ENCODE peak calls at places on chromosomes 2 and 18, in six cellular contexts. E is OCI-M1; B is A172; R is activated naive CD4-positive, alpha-beta T cell; F is GF-D8; M is tibial nerve. N is an unnamed sample.

GRCh38 chr2:205235434-205235833 is 446.9 kb upstream of the NRP2 start:
- DNase-seq in E (no peak), B (no peak), R (no peak), F (no peak), M (no peak), N (no peak)

GRCh38 chr18:27378396-27379094 is 193.4 kb upstream of the CHST9 start:
- DNase-seq in E (peak; percentile 24), B (peak; percentile 5), R (no peak), F (no peak), M (no peak), N (no peak)

GRCh38 chr2:62000538-62000937 is 95.1 kb downstream of the COMMD1 start:
- DNase-seq in E (no peak), B (no peak), R (no peak), F (no peak), M (no peak), N (no peak)

GRCh38 chr2:72211359-72211758 is 63.7 kb upstream of the CYP26B1 start:
- DNase-seq in E (no peak), B (no peak), R (no peak), F (no peak), M (no peak), N (no peak)

GRCh38 chr2:67455219-67456142 is 58.3 kb downstream of the ETAA1 start:
- DNase-seq in E (no peak), B (no peak), R (no peak), F (no peak), M (no peak), N (no peak)

GRCh38 chr18:37414816-37415215 is 150.8 kb downstream of the CELF4 start:
- DNase-seq in E (no peak), B (no peak), R (no peak), F (no peak), M (no peak), N (no peak)

GRCh38 chr2:235542728-235543125 is 48.9 kb downstream of the AGAP1 start:
- DNase-seq in E (no peak), B (no peak), R (no peak), F (no peak), M (no peak), N (no peak)

GRCh38 chr18:11146238-11146946 is 3.0 kb downstream of the PIEZO2 start:
- DNase-seq in E (no peak), B (no peak), R (no peak), F (no peak), M (no peak), N (no peak)

GRCh38 chr2:42593282-42593681 is 24.9 kb downstream of the MTA3 start:
- DNase-seq in E (no peak), B (no peak), R (no peak), F (no peak), M (no peak), N (no peak)

GRCh38 chr2:138893746-138894145 is 113.6 kb upstream of the NXPH2 start:
- DNase-seq in E (peak; percentile 8), B (no peak), R (no peak), F (no peak), M (no peak), N (no peak)

GRCh38 chr2:10183146-10183675 is 60.7 kb downstream of the RRM2 start:
- DNase-seq in E (no peak), B (no peak), R (no peak), F (no peak), M (no peak), N (no peak)

GRCh38 chr18:72444756-72445155 is 99.4 kb downstream of the CBLN2 start:
- DNase-seq in E (no peak), B (no peak), R (no peak), F (no peak), M (no peak), N (no peak)

GRCh38 chr18:43160509-43160908 is 45.0 kb upstream of the RIT2 start:
- DNase-seq in E (no peak), B (no peak), R (no peak), F (no peak), M (no peak), N (no peak)

GRCh38 chr2:112923237-112923966 is 12.4 kb downstream of the IL37 start:
- DNase-seq in E (no peak), B (no peak), R (no peak), F (no peak), M (no peak), N (no peak)

GRCh38 chr18:7116001-7116831 is 1.4 kb downstream of the LAMA1 start:
- DNase-seq in E (no peak), B (no peak), R (no peak), F (no peak), M (no peak), N (no peak)

GRCh38 chr2:197122821-197123220 is 187.8 kb downstream of the ANKRD44 start:
- DNase-seq in E (no peak), B (no peak), R (no peak), F (no peak), M (no peak), N (no peak)

GRCh38 chr2:59892398-59892797 is 661.1 kb downstream of the BCL11A start:
- DNase-seq in E (no peak), B (no peak), R (no peak), F (no peak), M (no peak), N (no peak)

GRCh38 chr2:120344214-120344990 is 1.5 kb upstream of the INHBB start:
- DNase-seq in E (no peak), B (no peak), R (no peak), F (no peak), M (no peak), N (no peak)

GRCh38 chr2:113284481-113284880 is 5.8 kb upstream of the PAX8 start:
- DNase-seq in E (no peak), B (peak; percentile 16), R (no peak), F (no peak), M (no peak), N (no peak)

GRCh38 chr2:38377501-38378258 is 607 bp upstream of the ATL2 start:
- DNase-seq in E (no peak), B (peak; percentile 52), R (no peak), F (no peak), M (peak; percentile 27), N (no peak)

GRCh38 chr2:36368438-36368837 is 12.9 kb downstream of the CRIM1 start:
- DNase-seq in E (no peak), B (no peak), R (no peak), F (no peak), M (no peak), N (no peak)

GRCh38 chr2:104862061-104862941 is 8.4 kb downstream of the POU3F3 start:
- DNase-seq in E (no peak), B (no peak), R (no peak), F (no peak), M (no peak), N (no peak)

GRCh38 chr2:12074126-12074883 is 327.9 kb downstream of the LPIN1 start:
- DNase-seq in E (peak; percentile 86), B (no peak), R (no peak), F (no peak), M (no peak), N (no peak)

GRCh38 chr2:44952143-44952805 is 10.8 kb downstream of the SIX3 start:
- DNase-seq in E (peak; percentile 39), B (no peak), R (no peak), F (no peak), M (no peak), N (no peak)